ENCODE peak calls at places on chromosomes 6 and 20, in seven cellular contexts. N is H9, L is PC-9, Q is uterus, R is lung, S is mammary epithelial cell, Z is upper lobe of left lung. U is an unnamed sample.

GRCh38 chr6:119346450-119346849 is 3.1 kb downstream of the MAN1A1 start:
- DNase-seq in N (no peak), L (no peak), Q (no peak), R (no peak), S (no peak), Z (no peak), U (no peak)

GRCh38 chr20:3283222-3283820 is 44.3 kb upstream of the SLC4A11 start:
- DNase-seq in N (no peak), L (no peak), Q (no peak), R (no peak), S (no peak), Z (no peak), U (no peak)

GRCh38 chr6:157298325-157298724 is 25.0 kb downstream of the TMEM242 start:
- DNase-seq in N (no peak), L (no peak), Q (no peak), R (no peak), S (no peak), Z (no peak), U (no peak)

GRCh38 chr20:7010584-7010983 is 243.1 kb downstream of the BMP2 start:
- DNase-seq in N (no peak), L (no peak), Q (no peak), R (no peak), S (peak; percentile 70), Z (no peak), U (no peak)

GRCh38 chr20:25579081-25579770 is 6.1 kb downstream of the NINL start:
- DNase-seq in N (no peak), L (no peak), Q (no peak), R (no peak), S (no peak), Z (no peak), U (no peak)

GRCh38 chr6:141610741-141611140 is 522.0 kb upstream of the GJE1 start:
- DNase-seq in N (no peak), L (no peak), Q (no peak), R (no peak), S (peak; percentile 19), Z (no peak), U (no peak)

GRCh38 chr20:63306673-63307537 is 13.9 kb downstream of the COL20A1 start:
- DNase-seq in N (no peak), L (no peak), Q (no peak), R (no peak), S (no peak), Z (peak; percentile 78), U (no peak)

GRCh38 chr6:293185-294174 is 1.2 kb downstream of the DUSP22 start:
- DNase-seq in N (no peak), L (no peak), Q (peak; percentile 42), R (peak; percentile 55), S (peak; percentile 39), Z (no peak), U (peak; percentile 77)

GRCh38 chr6:115120394-115120793 is 777.6 kb upstream of the HS3ST5 start:
- DNase-seq in N (no peak), L (no peak), Q (no peak), R (no peak), S (no peak), Z (no peak), U (no peak)

GRCh38 chr6:20564269-20564668 is 30.0 kb downstream of the CDKAL1 start:
- DNase-seq in N (no peak), L (no peak), Q (no peak), R (no peak), S (no peak), Z (no peak), U (no peak)

GRCh38 chr20:53346266-53346665 is 247.4 kb downstream of the ZNF217 start:
- DNase-seq in N (no peak), L (no peak), Q (no peak), R (no peak), S (no peak), Z (no peak), U (no peak)

GRCh38 chr6:114039835-114040234 is 68.9 kb upstream of the HDAC2 start:
- DNase-seq in N (no peak), L (no peak), Q (no peak), R (no peak), S (no peak), Z (no peak), U (no peak)

GRCh38 chr6:154266560-154267134 is 90.0 kb downstream of the IPCEF1 start:
- DNase-seq in N (no peak), L (no peak), Q (no peak), R (no peak), S (no peak), Z (no peak), U (no peak)

GRCh38 chr6:54074591-54075195 is 36.5 kb upstream of the MLIP start:
- DNase-seq in N (no peak), L (no peak), Q (no peak), R (no peak), S (no peak), Z (no peak), U (no peak)

GRCh38 chr20:14264869-14265268 is 72.5 kb downstream of the FLRT3 start:
- DNase-seq in N (no peak), L (no peak), Q (no peak), R (no peak), S (peak; percentile 9), Z (no peak), U (no peak)

GRCh38 chr6:160141001-160141726 is 19.5 kb downstream of the SLC22A1 start:
- DNase-seq in N (no peak), L (no peak), Q (peak; percentile 62), R (no peak), S (no peak), Z (no peak), U (peak; percentile 34)

GRCh38 chr6:160137989-160138835 is 16.6 kb downstream of the SLC22A1 start:
- DNase-seq in N (no peak), L (peak; percentile 53), Q (peak; percentile 42), R (peak; percentile 49), S (peak; percentile 46), Z (no peak), U (peak; percentile 71)

GRCh38 chr6:160137130-160137988 is 15.7 kb downstream of the SLC22A1 start:
- DNase-seq in N (no peak), L (no peak), Q (no peak), R (no peak), S (no peak), Z (no peak), U (peak; percentile 55)

GRCh38 chr6:160139420-160139851 is 17.8 kb downstream of the SLC22A1 start:
- DNase-seq in N (no peak), L (peak; percentile 82), Q (peak; percentile 78), R (no peak), S (peak; percentile 72), Z (no peak), U (peak; percentile 42)

GRCh38 chr6:160138839-160139419 is 17.3 kb downstream of the SLC22A1 start:
- DNase-seq in N (no peak), L (no peak), Q (no peak), R (no peak), S (no peak), Z (no peak), U (peak; percentile 21)
- H3K27ac ChIP-seq in N (no peak overlapping the region), L (no peak overlapping the region), Q (peak overlapping the region; percentile 80), R (no peak overlapping the region), S (no peak overlapping the region), Z (no peak overlapping the region), U (no peak overlapping the region)

GRCh38 chr20:57109151-57109953 is 157.1 kb downstream of the BMP7 start:
- DNase-seq in N (no peak), L (no peak), Q (no peak), R (no peak), S (no peak), Z (peak; percentile 59), U (no peak)

GRCh38 chr20:57107208-57107607 is 159.2 kb downstream of the BMP7 start:
- DNase-seq in N (no peak), L (no peak), Q (no peak), R (no peak), S (no peak), Z (no peak), U (no peak)

GRCh38 chr20:57108218-57108617 is 158.2 kb downstream of the BMP7 start:
- DNase-seq in N (no peak), L (no peak), Q (no peak), R (no peak), S (no peak), Z (no peak), U (no peak)

GRCh38 chr20:57106692-57107091 is 159.7 kb downstream of the BMP7 start:
- DNase-seq in N (no peak), L (no peak), Q (no peak), R (no peak), S (no peak), Z (no peak), U (no peak)

GRCh38 chr20:57108742-57109141 is 157.7 kb downstream of the BMP7 start:
- DNase-seq in N (no peak), L (no peak), Q (no peak), R (no peak), S (no peak), Z (no peak), U (no peak)
- TF ChIP-seq CTCF in N (peak; percentile 41), L (no peak), Q (no peak), R (no peak), S (no peak), Z (no peak), U (no peak)

DNA sequence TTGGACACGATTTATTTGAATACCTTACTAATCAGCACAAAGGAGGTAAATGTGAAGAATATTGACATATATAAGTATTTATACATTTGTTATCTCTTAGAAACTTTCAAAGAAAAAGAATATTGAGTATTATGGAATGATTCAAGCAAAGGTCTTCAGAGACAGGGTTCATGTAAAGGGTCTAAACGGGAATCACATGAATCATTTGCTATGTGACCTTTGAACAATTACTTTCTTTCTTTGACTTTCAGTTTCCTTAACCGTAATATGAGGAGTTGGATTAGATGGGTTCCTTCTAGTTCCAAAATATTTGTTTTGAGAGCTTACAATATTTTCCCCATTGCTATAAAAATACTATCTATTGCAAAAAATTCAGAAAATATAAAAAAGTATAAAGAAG is 14.3 kb downstream of the ENPP1 start:
- DNase-seq in N (no peak), L (no peak), Q (no peak), R (no peak), S (no peak), Z (no peak), U (no peak)
- H3K27ac ChIP-seq in N (no peak overlapping the region), L (no peak overlapping the region), Q (no peak overlapping the region), R (no peak overlapping the region), S (no peak overlapping the region), Z (no peak overlapping the region), U (no peak overlapping the region)

GRCh38 chr6:38997128-38997761 is 51.3 kb upstream of the GLP1R start:
- DNase-seq in N (peak; percentile 70), L (no peak), Q (no peak), R (no peak), S (peak; percentile 3), Z (no peak), U (no peak)
- TF ChIP-seq CTCF in N (peak; percentile 83), L (peak; percentile 59), Q (no peak), R (peak; percentile 14), S (peak; percentile 69), Z (peak; percentile 16), U (peak; percentile 70)

GRCh38 chr6:137581019-137581707 is 87.0 kb upstream of the OLIG3 start:
- DNase-seq in N (no peak), L (no peak), Q (no peak), R (no peak), S (no peak), Z (no peak), U (no peak)
- H3K27ac ChIP-seq in N (no peak overlapping the region), L (no peak overlapping the region), Q (no peak overlapping the region), R (no peak overlapping the region), S (no peak overlapping the region), Z (no peak overlapping the region), U (no peak overlapping the region)

GRCh38 chr6:15254074-15254975 is 8.5 kb downstream of the JARID2 start:
- DNase-seq in N (no peak), L (no peak), Q (no peak), R (no peak), S (no peak), Z (peak; percentile 30), U (no peak)
- TF ChIP-seq CTCF in N (peak; percentile 30), L (no peak), Q (no peak), R (no peak), S (peak; percentile 15), Z (no peak), U (no peak)

GRCh38 chr6:44201638-44202303 is 15.0 kb upstream of the MYMX start:
- DNase-seq in N (no peak), L (no peak), Q (no peak), R (no peak), S (peak; percentile 71), Z (no peak), U (no peak)
- H3K27ac ChIP-seq in N (no peak overlapping the region), L (no peak overlapping the region), Q (no peak overlapping the region), R (no peak overlapping the region), S (peak overlapping the region; percentile 62), Z (no peak overlapping the region), U (peak overlapping the region; percentile 13)

U was measured in right atrium auricular region.